ENCODE peak calls at places on chromosomes 6 and 20, in eight cellular contexts. F, B, T, N, M, D, K and Y are unnamed samples. For H3K4me1, the result is how much of the 10 kb centered on the place peaks cover.

GRCh38 chr6:32318501-32318900 is 53.2 kb downstream of the TSBP1 start:
- DNase-seq in F (no peak), B (no peak), T (no peak), N (no peak), M (no peak), D (no peak), K (no peak), Y (no peak)

GRCh38 chr6:161696828-161697227 is 423.0 kb upstream of the AGPAT4 start:
- DNase-seq in F (no peak), B (no peak), T (no peak), N (no peak), M (peak), D (no peak), K (no peak), Y (no peak)

GRCh38 chr6:15754035-15754705 is 91.3 kb upstream of the DTNBP1 start:
- DNase-seq in F (no peak), B (peak), T (peak), N (no peak), M (peak), D (peak), K (no peak), Y (no peak)

GRCh38 chr6:391559-392440 is at the start of gene IRF4:
- DNase-seq in F (peak), B (no peak), T (no peak), N (peak), M (no peak), D (no peak), K (no peak), Y (no peak)

GRCh38 chr6:83948851-83949250 is 84.7 kb upstream of the MRAP2 start:
- DNase-seq in F (no peak), B (no peak), T (no peak), N (no peak), M (no peak), D (no peak), K (no peak), Y (no peak)

GRCh38 chr6:47134476-47135189 is 92.5 kb upstream of the ADGRF1 start:
- DNase-seq in F (no peak), B (peak), T (peak), N (no peak), M (peak), D (peak), K (no peak), Y (peak)

GRCh38 chr6:143634486-143634885 is 43.3 kb upstream of the PHACTR2 start:
- DNase-seq in F (no peak), B (peak), T (no peak), N (no peak), M (peak), D (no peak), K (no peak), Y (peak)

GRCh38 chr6:34226731-34227586 is 9.7 kb upstream of the HMGA1 start:
- DNase-seq in F (no peak), B (no peak), T (no peak), N (no peak), M (no peak), D (no peak), K (no peak), Y (no peak)

GRCh38 chr20:37519508-37520416 is 1.3 kb upstream of the NNAT start:
- DNase-seq in F (no peak), B (no peak), T (no peak), N (no peak), M (no peak), D (no peak), K (no peak), Y (no peak)

GRCh38 chr6:129832299-129832698 is 28.8 kb downstream of the TMEM244 start:
- DNase-seq in F (no peak), B (no peak), T (no peak), N (no peak), M (no peak), D (no peak), K (no peak), Y (no peak)

GRCh38 chr20:37534401-37535157 is 6.9 kb upstream of the BLCAP start:
- DNase-seq in F (no peak), B (peak), T (peak), N (peak), M (peak), D (peak), K (no peak), Y (peak)

GRCh38 chr6:112193111-112193510 is 61.3 kb downstream of the LAMA4 start:
- DNase-seq in F (no peak), B (no peak), T (no peak), N (no peak), M (no peak), D (no peak), K (no peak), Y (no peak)

GRCh38 chr6:84332139-84333034 is 104.9 kb upstream of the CEP162 start:
- DNase-seq in F (no peak), B (no peak), T (no peak), N (no peak), M (no peak), D (no peak), K (no peak), Y (peak)

GRCh38 chr20:361562-361961 is 14.7 kb downstream of the NRSN2 start:
- DNase-seq in F (no peak), B (peak), T (no peak), N (no peak), M (no peak), D (no peak), K (no peak), Y (no peak)

GRCh38 chr6:42226251-42227143 is 8.8 kb upstream of the MRPS10 start:
- DNase-seq in F (no peak), B (peak), T (no peak), N (no peak), M (peak), D (peak), K (no peak), Y (peak)

GRCh38 chr20:1803216-1804128 is 91.7 kb upstream of the SIRPA start:
- DNase-seq in F (no peak), B (peak), T (peak), N (peak), M (peak), D (peak), K (no peak), Y (no peak)

GRCh38 chr20:34815636-34816035 is 9.8 kb downstream of the NCOA6 start:
- DNase-seq in F (no peak), B (no peak), T (no peak), N (no peak), M (no peak), D (peak), K (no peak), Y (no peak)

GRCh38 chr6:119540417-119540816 is 190.9 kb upstream of the MAN1A1 start:
- DNase-seq in F (no peak), B (no peak), T (no peak), N (no peak), M (no peak), D (no peak), K (no peak), Y (peak)

GRCh38 chr6:116439572-116439971 is 21.6 kb upstream of the CALHM6 start:
- DNase-seq in F (no peak), B (peak), T (no peak), N (no peak), M (peak), D (no peak), K (no peak), Y (no peak)

GRCh38 chr6:167495506-167496391 is 170.9 kb downstream of the TTLL2 start:
- DNase-seq in F (no peak), B (peak), T (no peak), N (no peak), M (no peak), D (no peak), K (no peak), Y (no peak)

GRCh38 chr6:139137716-139138115 is 2.8 kb downstream of the HECA start:
- DNase-seq in F (no peak), B (no peak), T (no peak), N (no peak), M (no peak), D (no peak), K (no peak), Y (no peak)

GRCh38 chr6:139134817-139135577 is at the start of gene HECA:
- DNase-seq in F (peak), B (peak), T (peak), N (peak), M (peak), D (peak), K (peak), Y (peak)

GRCh38 chr6:139133733-139134360 is 1.0 kb upstream of the HECA start:
- DNase-seq in F (no peak), B (no peak), T (no peak), N (no peak), M (no peak), D (no peak), K (no peak), Y (no peak)

GRCh38 chr6:139133272-139133671 is 1.6 kb upstream of the HECA start:
- DNase-seq in F (no peak), B (peak), T (no peak), N (no peak), M (no peak), D (no peak), K (no peak), Y (no peak)

GRCh38 chr6:139135578-139136545 is 982 bp downstream of the HECA start:
- DNase-seq in F (peak), B (peak), T (peak), N (no peak), M (no peak), D (peak), K (peak), Y (no peak)
- H3K27ac ChIP-seq in F (peak), B (peak), T (peak), N (no peak), M (peak), D (peak), K (peak), Y (peak)

DNA sequence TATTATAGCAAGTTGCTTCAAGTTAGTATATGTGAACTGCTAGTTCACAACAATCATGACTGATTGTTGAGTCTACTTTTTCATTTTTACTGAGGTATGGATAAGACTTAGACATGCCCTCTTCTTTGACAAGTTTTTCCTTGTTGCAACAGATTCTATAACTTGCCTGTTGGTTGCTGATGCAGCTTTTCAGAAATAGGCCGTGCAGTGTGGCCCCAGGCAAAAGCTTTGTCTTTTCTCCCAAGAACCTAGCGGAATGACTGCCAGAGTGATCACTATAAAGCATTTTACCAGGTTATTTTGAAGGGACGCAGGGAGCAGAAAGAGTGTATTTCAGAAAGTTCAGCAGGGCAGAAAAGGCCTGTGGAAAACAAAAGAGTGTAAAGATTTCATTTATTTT is 16.0 kb downstream of the HECA start:
- DNase-seq in F (no peak), B (no peak), T (no peak), N (no peak), M (no peak), D (no peak), K (no peak), Y (peak)
- H3K4me1 ChIP-seq in F (half or more), B (under half), T (under half), N (under half), M (under half), D (under half), K (under half), Y (under half)

DNA sequence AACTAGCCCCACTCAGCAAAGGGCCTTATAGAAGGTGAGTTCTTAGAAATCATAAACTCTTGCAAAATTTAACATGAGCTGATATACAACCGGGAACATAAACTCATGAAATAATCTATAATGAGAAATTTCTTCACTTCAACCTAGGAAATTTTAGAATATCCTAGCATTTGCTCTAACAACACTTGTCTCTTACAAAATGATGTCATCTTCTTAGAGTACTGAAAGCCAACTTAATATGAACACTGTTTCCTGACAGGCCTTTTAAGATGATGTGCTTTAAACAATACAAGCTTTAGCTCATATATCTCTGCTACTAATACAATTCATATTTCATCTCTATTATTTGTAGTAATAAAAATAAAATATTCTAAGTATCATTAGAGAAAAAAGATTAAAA is 932 bp downstream of the PACRG start:
- DNase-seq in F (no peak), B (no peak), T (no peak), N (no peak), M (no peak), D (no peak), K (no peak), Y (no peak)
- H3K27ac ChIP-seq in F (no peak), B (no peak), T (no peak), N (no peak), M (peak), D (no peak), K (peak), Y (no peak)

GRCh38 chr20:31608256-31608980 is 3.3 kb downstream of the ID1 start:
- DNase-seq in F (no peak), B (peak), T (peak), N (peak), M (peak), D (peak), K (peak), Y (no peak)
- H3K4me1 ChIP-seq in F (under half), B (under half), T (under half), N (under half), M (under half), D (under half), K (under half), Y (under half)

GRCh38 chr6:141452354-141452686 is 680.4 kb upstream of the GJE1 start:
- DNase-seq in F (no peak), B (no peak), T (no peak), N (no peak), M (no peak), D (no peak), K (no peak), Y (no peak)
- H3K27ac ChIP-seq in F (no peak), B (no peak), T (no peak), N (no peak), M (peak), D (peak), K (no peak), Y (peak)